ENCODE peak calls at places on chromosomes 2 and 18, in four cellular contexts. X is ovary, H is BJ, V is caudate nucleus. S is an unnamed sample.

GRCh38 chr2:20351555-20352229 is 1.0 kb upstream of the PUM2 start:
- DNase-seq in X (no peak), H (no peak), V (no peak), S (no peak)

GRCh38 chr2:8489751-8490150 is 192.1 kb upstream of the ID2 start:
- DNase-seq in V (no peak), X (no peak), H (no peak), S (no peak)

GRCh38 chr2:223306371-223306770 is 254.4 kb downstream of the KCNE4 start:
- DNase-seq in X (no peak), H (no peak), V (no peak), S (no peak)

GRCh38 chr2:41869542-41870256 is 178.1 kb upstream of the PKDCC start:
- DNase-seq in H (no peak), X (peak; percentile 76), V (peak; percentile 31), S (peak; percentile 91)

GRCh38 chr18:58194028-58194427 is 150.0 kb downstream of the NEDD4L start:
- DNase-seq in H (no peak), X (no peak), V (no peak), S (peak; percentile 30)

GRCh38 chr18:42931501-42931900 is 184.0 kb downstream of the RIT2 start:
- DNase-seq in X (no peak), V (no peak), H (peak; percentile 32), S (no peak)

GRCh38 chr2:161337247-161337646 is 29.0 kb downstream of the PSMD14 start:
- DNase-seq in H (no peak), X (no peak), V (no peak), S (no peak)

GRCh38 chr2:156343940-156344301 is 11.4 kb upstream of the NR4A2 start:
- DNase-seq in X (no peak), V (no peak), H (no peak), S (no peak)

GRCh38 chr18:68735498-68736343 is 20.8 kb upstream of the TMX3 start:
- DNase-seq in V (no peak), H (peak; percentile 20), X (no peak), S (no peak)

GRCh38 chr2:175309799-175310198 is 128.3 kb upstream of the ATP5MC3 start:
- DNase-seq in H (no peak), V (no peak), X (no peak), S (peak; percentile 44)

GRCh38 chr2:236663671-236664101 is 94.1 kb downstream of the ACKR3 start:
- DNase-seq in V (no peak), X (no peak), H (peak; percentile 82), S (no peak)

GRCh38 chr2:232891621-232892071 is 21.6 kb downstream of the SNORC start:
- DNase-seq in X (no peak), H (no peak), V (no peak), S (no peak)

GRCh38 chr2:227219312-227220105 is 55.1 kb downstream of the COL4A3 start:
- DNase-seq in X (no peak), H (no peak), V (no peak), S (no peak)

GRCh38 chr2:212528106-212528856 is 10.3 kb downstream of the ERBB4 start:
- DNase-seq in V (no peak), X (no peak), H (no peak), S (no peak)

GRCh38 chr2:171824086-171824485 is 70.0 kb downstream of the SLC25A12 start:
- DNase-seq in V (no peak), H (no peak), X (no peak), S (no peak)

GRCh38 chr18:8232791-8233190 is 376.4 kb upstream of the RAB12 start:
- DNase-seq in H (no peak), V (no peak), X (no peak), S (no peak)